ENCODE peak calls at places on chromosomes 12 and 14, in five cellular contexts. F is GM20000, M is neural crest cell, B is HFF-Myc, Y is ovary. U is an unnamed sample.
A peak's percentile ranks its signal among the peaks of the same experiment; 100 is the strongest.

GRCh38 chr14:96213871-96214465 is 9.3 kb downstream of the BDKRB2 start:
- DNase-seq in F (no peak), M (no peak), B (no peak), Y (no peak), U (no peak)

GRCh38 chr14:95507701-95508103 is 8.7 kb downstream of the SYNE3 start:
- DNase-seq in F (no peak), M (no peak), B (peak; percentile 72), Y (no peak), U (no peak)

GRCh38 chr12:8493084-8493483 is 20.2 kb upstream of the CLEC4D start:
- DNase-seq in F (peak; percentile 72), M (no peak), B (no peak), Y (no peak), U (peak; percentile 65)

GRCh38 chr14:60275932-60276331 is 26.9 kb downstream of the PPM1A start:
- DNase-seq in F (no peak), M (no peak), B (no peak), Y (no peak), U (no peak)

GRCh38 chr14:74275265-74275841 is 27.4 kb downstream of the ABCD4 start:
- DNase-seq in F (no peak), M (no peak), B (peak; percentile 20), Y (no peak), U (no peak)

GRCh38 chr12:30753233-30753632 is 1.5 kb downstream of the CAPRIN2 start:
- DNase-seq in F (peak; percentile 34), M (peak; percentile 21), B (no peak), Y (no peak), U (peak; percentile 10)

GRCh38 chr14:63276492-63277342 is 42.0 kb downstream of the GPHB5 start:
- DNase-seq in F (peak; percentile 51), M (no peak), B (peak; percentile 35), Y (no peak), U (peak; percentile 53)

GRCh38 chr12:131592972-131593371 is 117.9 kb upstream of the SFSWAP start:
- DNase-seq in F (peak; percentile 87), M (no peak), B (no peak), Y (no peak), U (peak; percentile 89)

GRCh38 chr14:76268700-76269099 is 107.2 kb upstream of the ESRRB start:
- DNase-seq in F (no peak), M (no peak), B (no peak), Y (no peak), U (no peak)

GRCh38 chr12:110582286-110583136 is 607 bp downstream of the PPTC7 start:
- DNase-seq in F (peak; percentile 62), M (peak; percentile 43), B (no peak), Y (peak; percentile 74), U (peak; percentile 56)

GRCh38 chr12:79690156-79690605 is 583 bp downstream of the PAWR start:
- DNase-seq in F (no peak), M (peak; percentile 54), B (no peak), Y (peak; percentile 63), U (no peak)

GRCh38 chr12:7188557-7189397 is 709 bp upstream of the PEX5 start:
- DNase-seq in F (peak; percentile 65), M (peak; percentile 53), B (peak; percentile 30), Y (peak; percentile 65), U (peak; percentile 50)

GRCh38 chr14:23141706-23142467 is 22.8 kb upstream of the CEBPE start:
- DNase-seq in F (no peak), M (no peak), B (no peak), Y (no peak), U (no peak)

GRCh38 chr12:116918464-116918863 is 7.7 kb downstream of the FBXW8 start:
- DNase-seq in F (no peak), M (no peak), B (no peak), Y (no peak), U (no peak)

GRCh38 chr12:24708029-24708428 is 240.9 kb downstream of the BCAT1 start:
- DNase-seq in F (no peak), M (no peak), B (no peak), Y (no peak), U (no peak)

GRCh38 chr12:116126610-116127009 is 150.9 kb downstream of the MED13L start:
- DNase-seq in F (no peak), M (no peak), B (no peak), Y (no peak), U (no peak)

GRCh38 chr14:72617391-72618011 is 276.4 kb downstream of the DPF3 start:
- DNase-seq in F (no peak), M (no peak), B (no peak), Y (peak; percentile 54), U (no peak)

GRCh38 chr12:21773263-21773741 is 1.2 kb downstream of the KCNJ8 start:
- DNase-seq in F (no peak), M (peak; percentile 36), B (no peak), Y (peak; percentile 58), U (no peak)
- TF ChIP-seq CTCF in F (no peak), M (peak; percentile 55), B (peak; percentile 27), Y (no peak), U (peak; percentile 18)

DNA sequence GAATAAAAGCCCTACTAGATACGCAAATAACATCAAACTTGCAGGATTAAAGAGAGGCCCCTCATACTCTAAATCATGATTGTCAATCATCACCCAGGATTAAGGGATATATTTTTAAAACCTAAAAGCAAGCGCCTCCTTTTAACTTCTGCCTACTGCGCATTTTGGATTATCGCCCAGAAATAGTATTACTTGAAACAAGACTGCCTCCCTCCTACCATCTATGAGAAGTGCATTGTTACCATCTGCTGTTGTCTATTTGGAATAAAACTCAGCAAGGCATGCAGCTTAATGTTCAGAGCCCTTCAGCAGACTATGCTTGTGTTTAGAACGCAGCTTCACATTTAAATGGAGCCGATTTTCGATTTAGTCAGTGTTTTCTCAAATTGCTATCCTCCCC is 79.6 kb downstream of the EXOC5 start:
- DNase-seq in F (no peak), M (no peak), B (peak; percentile 24), Y (no peak), U (no peak)
- TF ChIP-seq CTCF in F (no peak), M (peak; percentile 47), B (no peak), Y (no peak), U (no peak)

GRCh38 chr12:76055393-76055792 is 23.8 kb upstream of the PHLDA1 start:
- DNase-seq in F (no peak), M (no peak), B (no peak), Y (no peak), U (no peak)
- TF ChIP-seq CTCF in F (no peak), M (no peak), B (no peak), Y (no peak), U (no peak)

GRCh38 chr14:28142400-28143015 is 624.1 kb upstream of the FOXG1 start:
- DNase-seq in F (no peak), M (no peak), B (no peak), Y (no peak), U (no peak)
- TF ChIP-seq CTCF in F (no peak), M (peak; percentile 72), B (no peak), Y (no peak), U (no peak)

GRCh38 chr12:111756196-111756595 is 10.5 kb upstream of the ALDH2 start:
- DNase-seq in F (no peak), M (no peak), B (no peak), Y (no peak), U (no peak)

GRCh38 chr12:111756681-111757080 is 10.1 kb upstream of the ALDH2 start:
- DNase-seq in F (no peak), M (no peak), B (no peak), Y (no peak), U (no peak)

GRCh38 chr12:111749391-111749790 is 17.3 kb upstream of the ALDH2 start:
- DNase-seq in F (no peak), M (no peak), B (no peak), Y (no peak), U (no peak)

GRCh38 chr12:111754671-111755070 is 12.1 kb upstream of the ALDH2 start:
- DNase-seq in F (no peak), M (no peak), B (no peak), Y (no peak), U (no peak)

GRCh38 chr12:111753144-111753881 is 13.4 kb upstream of the ALDH2 start:
- DNase-seq in F (peak; percentile 67), M (peak; percentile 45), B (peak; percentile 48), Y (peak; percentile 68), U (peak; percentile 71)
- TF ChIP-seq CTCF in F (peak; percentile 70), M (peak; percentile 69), B (peak; percentile 80), Y (peak; percentile 80), U (peak; percentile 70)

GRCh38 chr14:24941719-24942118 is 108.2 kb downstream of the STXBP6 start:
- DNase-seq in F (no peak), M (no peak), B (no peak), Y (no peak), U (no peak)

GRCh38 chr14:24938593-24938992 is 111.4 kb downstream of the STXBP6 start:
- DNase-seq in F (no peak), M (no peak), B (no peak), Y (no peak), U (no peak)

GRCh38 chr14:24943024-24943423 is 106.9 kb downstream of the STXBP6 start:
- DNase-seq in F (no peak), M (no peak), B (peak; percentile 60), Y (no peak), U (no peak)

GRCh38 chr14:24937300-24937699 is 112.6 kb downstream of the STXBP6 start:
- DNase-seq in F (no peak), M (no peak), B (no peak), Y (no peak), U (no peak)

GRCh38 chr14:24940213-24940783 is 109.6 kb downstream of the STXBP6 start:
- DNase-seq in F (no peak), M (no peak), B (no peak), Y (no peak), U (no peak)
- TF ChIP-seq CTCF in F (no peak), M (no peak), B (no peak), Y (no peak), U (no peak)

DNA sequence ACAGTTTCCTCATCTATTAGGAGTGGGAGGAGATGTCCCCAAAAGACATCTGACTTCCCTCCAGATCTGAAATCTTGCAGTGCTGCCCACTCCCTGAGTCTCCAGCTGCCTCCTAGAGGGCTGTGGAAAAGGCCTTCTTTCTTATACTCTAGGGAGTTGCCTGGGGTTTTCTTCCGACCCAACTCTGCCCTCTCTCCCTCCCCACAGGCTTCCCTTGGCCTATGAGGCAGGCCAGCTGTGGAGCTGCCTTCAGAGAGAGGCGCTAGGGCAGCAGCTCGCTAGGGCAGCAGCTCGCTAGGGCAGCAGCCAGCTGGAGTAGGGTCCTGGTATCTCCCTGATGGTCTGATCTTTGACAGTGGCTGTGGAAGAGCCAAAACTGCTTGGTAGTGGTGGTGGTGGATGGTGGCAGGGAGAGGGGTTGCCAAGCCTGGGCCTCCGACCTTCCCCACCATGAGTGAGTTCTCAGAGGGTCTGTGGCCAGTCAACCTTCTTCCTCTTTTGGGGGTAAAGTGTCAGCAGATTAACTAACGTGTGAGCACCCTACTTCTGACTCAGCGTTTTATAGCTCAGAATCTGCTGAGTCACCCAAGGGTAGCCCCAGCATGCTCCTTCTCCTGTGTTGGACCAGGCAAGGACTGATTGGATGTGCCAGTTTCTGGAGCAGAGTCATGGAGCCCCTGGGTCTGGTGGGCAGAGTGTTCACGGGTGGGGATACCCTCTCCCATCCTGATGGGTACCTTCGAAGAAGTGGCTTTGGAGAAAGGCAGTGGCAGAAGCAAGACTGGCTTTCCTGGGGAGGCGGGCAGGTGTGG is 2.3 kb downstream of the SLC48A1 start:
- DNase-seq in F (no peak), M (no peak), B (no peak), Y (peak; percentile 62), U (peak; percentile 53)
- TF ChIP-seq CTCF in F (no peak), M (no peak), B (no peak), Y (no peak), U (no peak)

U was measured in GM13977.